ENCODE peak calls at places on chromosomes 2 and 18, in nine cellular contexts. N is GM12865; J is ascending aorta; M is CD4-positive, alpha-beta T cell; L is PC-9; E is foreskin fibroblast; Y is right atrium auricular region; S is SK-N-SH; B is CD8-positive, alpha-beta T cell. W is an unnamed sample.

GRCh38 chr2:125172181-125172580 is 1147.1 kb downstream of the CNTNAP5 start:
- DNase-seq in Y (no peak), N (no peak), E (no peak), J (no peak), L (no peak), B (no peak), M (no peak), S (no peak), W (no peak)

GRCh38 chr18:54090856-54091255 is 133.6 kb downstream of the MBD2 start:
- DNase-seq in J (no peak), Y (no peak), M (no peak), B (no peak), E (no peak), S (no peak), L (no peak), N (peak), W (no peak)

GRCh38 chr2:11757101-11757500 is 10.7 kb downstream of the LPIN1 start:
- DNase-seq in N (no peak), J (no peak), B (no peak), Y (no peak), S (no peak), M (no peak), E (no peak), L (no peak), W (no peak)

GRCh38 chr2:105175231-105175630 is 66.3 kb upstream of the GPR45 start:
- DNase-seq in S (no peak), Y (no peak), J (no peak), M (no peak), E (no peak), N (no peak), B (no peak), L (no peak), W (no peak)

GRCh38 chr2:191866675-191867506 is 20.0 kb upstream of the CAVIN2 start:
- DNase-seq in M (no peak), Y (peak), S (no peak), J (no peak), L (peak), B (no peak), E (peak), N (no peak), W (no peak)

GRCh38 chr2:19228092-19228670 is 130.2 kb downstream of the OSR1 start:
- DNase-seq in Y (no peak), J (no peak), L (no peak), M (no peak), B (no peak), E (no peak), S (no peak), N (no peak), W (no peak)

GRCh38 chr2:10124538-10125045 is 2.1 kb downstream of the RRM2 start:
- DNase-seq in S (no peak), E (peak), N (peak), J (no peak), B (no peak), Y (no peak), M (no peak), L (peak), W (no peak)

GRCh38 chr2:85678794-85679672 is 11.0 kb upstream of the SFTPB start:
- DNase-seq in B (peak), J (peak), Y (peak), L (peak), N (peak), E (peak), M (peak), S (peak), W (peak)

GRCh38 chr2:237305579-237305978 is 108.4 kb downstream of the COL6A3 start:
- DNase-seq in Y (no peak), E (no peak), N (no peak), J (no peak), S (no peak), B (no peak), M (no peak), L (no peak), W (no peak)

GRCh38 chr2:237309011-237309410 is 105.0 kb downstream of the COL6A3 start:
- DNase-seq in Y (no peak), L (no peak), N (no peak), J (no peak), B (no peak), M (no peak), E (no peak), S (no peak), W (no peak)

GRCh38 chr2:237306787-237307170 is 107.2 kb downstream of the COL6A3 start:
- DNase-seq in Y (no peak), J (no peak), N (no peak), E (no peak), L (no peak), S (no peak), M (no peak), B (no peak), W (no peak)

GRCh38 chr2:237306083-237306786 is 107.7 kb downstream of the COL6A3 start:
- DNase-seq in J (no peak), E (no peak), M (no peak), B (no peak), S (no peak), N (no peak), Y (no peak), L (no peak), W (no peak)

GRCh38 chr2:237307495-237307894 is 106.5 kb downstream of the COL6A3 start:
- DNase-seq in Y (no peak), L (no peak), M (no peak), E (no peak), N (no peak), B (no peak), J (no peak), S (no peak), W (no peak)
- TF ChIP-seq CTCF in Y (no peak), L (no peak), M (no peak), E (no peak), N (no peak), B (no peak), J (no peak), S (no peak), W (no peak)

GRCh38 chr2:180474716-180475115 is 467.6 kb upstream of the CWC22 start:
- DNase-seq in N (no peak), J (no peak), B (no peak), L (no peak), Y (no peak), E (no peak), S (no peak), M (no peak), W (no peak)
- TF ChIP-seq CTCF in N (no peak), J (no peak), B (no peak), L (no peak), Y (no peak), E (no peak), S (no peak), M (no peak), W (no peak)

GRCh38 chr2:64523667-64524603 is at the start of gene AFTPH:
- DNase-seq in Y (peak), N (peak), B (peak), S (peak), E (peak), J (peak), L (peak), M (peak), W (peak)
- TF ChIP-seq CTCF in Y (no peak), N (no peak), B (no peak), S (no peak), E (no peak), J (no peak), L (no peak), M (no peak), W (no peak)

DNA sequence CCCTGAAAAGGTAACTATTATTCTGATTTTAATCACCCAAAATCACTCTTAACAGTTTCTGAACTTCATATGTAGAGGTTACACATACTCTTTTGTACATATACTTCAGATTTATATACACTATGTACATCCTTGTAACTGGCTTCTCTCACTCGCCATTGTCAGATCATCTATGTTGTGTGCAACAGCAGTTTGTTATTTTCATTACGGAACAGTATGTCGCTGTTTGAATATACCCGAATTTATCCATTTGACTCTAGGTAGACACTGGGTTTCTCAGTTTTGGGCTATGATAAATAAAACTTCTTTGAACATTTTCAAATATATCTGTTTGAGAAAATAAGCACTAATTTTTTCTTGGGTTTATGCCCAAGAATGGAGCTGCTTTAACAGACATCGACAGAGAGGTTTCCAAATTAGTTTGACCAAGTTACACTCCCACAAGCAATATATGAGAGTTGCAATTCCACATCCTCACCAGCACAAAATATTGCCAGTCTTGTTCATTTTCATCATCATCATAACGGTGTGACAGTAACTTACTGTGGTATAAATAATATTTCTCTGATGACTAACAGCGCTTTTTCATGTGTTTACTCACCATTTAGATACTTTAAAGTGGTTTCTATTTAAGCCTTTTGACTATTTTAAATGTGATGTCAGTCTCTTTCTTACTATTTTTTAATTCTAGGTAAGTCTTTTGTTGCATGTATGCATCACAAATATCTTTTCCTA is 80.9 kb downstream of the SMC6 start:
- DNase-seq in B (no peak), E (peak), J (no peak), Y (no peak), L (no peak), N (peak), M (no peak), S (no peak), W (no peak)
- TF ChIP-seq CTCF in B (no peak), E (no peak), J (no peak), Y (no peak), L (peak), N (no peak), M (no peak), S (peak), W (no peak)

GRCh38 chr18:21386523-21387240 is 144.7 kb downstream of the GREB1L start:
- DNase-seq in L (no peak), N (no peak), S (no peak), E (no peak), Y (no peak), J (no peak), M (no peak), B (no peak), W (no peak)

GRCh38 chr18:21391074-21391673 is 149.1 kb downstream of the GREB1L start:
- DNase-seq in M (no peak), L (peak), Y (no peak), S (no peak), J (no peak), N (peak), E (peak), B (no peak), W (no peak)

GRCh38 chr18:21393986-21394385 is 152.0 kb downstream of the GREB1L start:
- DNase-seq in M (no peak), L (no peak), N (no peak), E (no peak), Y (no peak), S (no peak), B (no peak), J (no peak), W (no peak)

GRCh38 chr18:21389903-21390302 is 147.9 kb downstream of the GREB1L start:
- DNase-seq in S (no peak), M (no peak), Y (no peak), N (no peak), L (no peak), B (no peak), E (no peak), J (no peak), W (no peak)

DNA sequence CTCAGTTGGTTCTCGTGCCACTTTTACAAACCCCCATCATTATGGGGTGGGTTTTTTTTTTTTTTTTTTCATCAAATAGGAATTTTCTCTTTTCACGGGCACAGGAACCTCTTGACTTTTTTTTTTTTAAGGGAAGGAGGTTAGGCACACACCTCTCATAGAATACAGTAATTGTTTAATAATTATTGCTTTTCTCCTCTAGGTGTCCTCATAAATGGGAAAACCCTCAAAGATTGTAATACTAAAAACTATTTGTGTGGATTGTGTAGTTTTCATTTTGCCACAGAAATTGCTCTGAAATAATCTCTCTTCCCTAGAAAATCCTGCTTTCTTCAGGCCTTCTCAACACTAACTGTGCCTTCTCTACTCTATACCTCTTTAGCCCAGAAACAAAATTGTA is 147.3 kb downstream of the GREB1L start:
- DNase-seq in S (no peak), B (no peak), L (no peak), E (no peak), N (no peak), M (no peak), Y (no peak), J (no peak), W (no peak)
- TF ChIP-seq CTCF in S (no peak), B (no peak), L (peak), E (peak), N (no peak), M (no peak), Y (no peak), J (no peak), W (no peak)

GRCh38 chr2:36530983-36531354 is 67.0 kb downstream of the FEZ2 start:
- DNase-seq in Y (no peak), E (no peak), B (no peak), L (no peak), S (no peak), J (no peak), N (peak), M (no peak), W (no peak)
- TF ChIP-seq CTCF in Y (no peak), E (no peak), B (no peak), L (no peak), S (peak), J (peak), N (no peak), M (no peak), W (peak)

GRCh38 chr2:28958689-28959088 is 22.4 kb upstream of the TOGARAM2 start:
- DNase-seq in B (no peak), M (peak), Y (peak), S (peak), J (no peak), N (peak), E (peak), L (peak), W (no peak)

GRCh38 chr2:28955492-28955891 is 25.6 kb upstream of the TOGARAM2 start:
- DNase-seq in Y (no peak), M (no peak), N (no peak), E (no peak), L (no peak), B (no peak), S (no peak), J (no peak), W (no peak)

GRCh38 chr2:28956890-28957289 is 24.2 kb upstream of the TOGARAM2 start:
- DNase-seq in L (no peak), S (no peak), M (peak), N (no peak), E (no peak), B (no peak), J (no peak), Y (no peak), W (no peak)

GRCh38 chr2:28952806-28953190 is 28.3 kb upstream of the TOGARAM2 start:
- DNase-seq in Y (no peak), S (peak), M (no peak), L (no peak), N (no peak), B (no peak), E (no peak), J (no peak), W (no peak)

DNA sequence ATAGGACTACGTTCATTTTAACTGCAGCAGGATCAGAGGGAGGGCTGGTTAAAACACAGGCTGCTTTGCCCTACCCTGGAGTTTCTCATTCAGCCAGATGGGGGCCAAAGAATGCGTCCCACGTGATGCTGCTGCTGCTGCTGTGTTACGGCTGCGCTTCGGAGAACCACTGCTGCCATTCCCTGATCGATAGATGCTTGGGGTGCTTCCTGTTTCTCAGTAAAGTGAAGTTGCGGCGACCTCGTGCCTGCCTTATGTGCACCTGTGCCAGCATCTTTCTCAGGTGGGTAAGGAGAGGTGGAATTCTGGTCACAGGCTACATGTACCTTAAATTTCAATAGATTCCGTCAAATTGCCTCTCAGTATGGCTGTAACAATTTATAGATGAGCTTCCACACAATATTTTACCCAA is 24.7 kb upstream of the TOGARAM2 start:
- DNase-seq in S (peak), Y (no peak), M (peak), J (no peak), B (peak), N (peak), E (peak), L (no peak), W (no peak)
- TF ChIP-seq CTCF in S (no peak), Y (no peak), M (no peak), J (no peak), B (no peak), N (no peak), E (no peak), L (no peak), W (peak)

W was measured in type B pancreatic cell.